ENCODE peak calls at places on chromosomes 6 and 20, in seven cellular contexts. K is T-helper 2 cell, N is COR-L47, V is amniotic stem cell, S is tibial nerve, I is activated T-cell treated with anti-CD3 and anti-CD28 coated beads for 1 hour, X is mucosa of gallbladder. A is an unnamed sample.

GRCh38 chr20:49186535-49187329 is 1.4 kb downstream of the STAU1 start:
- DNase-seq in N (no peak), X (peak; percentile 71), K (peak; percentile 51), I (peak; percentile 58), S (no peak), V (peak; percentile 47), A (peak; percentile 46)

GRCh38 chr6:3798211-3798909 is 46.8 kb upstream of the PXDC1 start:
- DNase-seq in K (no peak), S (no peak), X (no peak), N (no peak), I (no peak), V (no peak), A (no peak)

GRCh38 chr6:134447423-134447822 is 129.5 kb upstream of the SGK1 start:
- DNase-seq in I (no peak), N (no peak), K (no peak), X (peak; percentile 48), V (no peak), S (no peak), A (no peak)

GRCh38 chr6:164013480-164014208 is 599.1 kb downstream of the QKI start:
- DNase-seq in S (no peak), K (no peak), N (no peak), V (no peak), I (no peak), X (no peak), A (no peak)

GRCh38 chr6:100281471-100281878 is 183.2 kb downstream of the SIM1 start:
- DNase-seq in N (peak; percentile 9), K (no peak), S (no peak), X (no peak), I (no peak), V (no peak), A (no peak)

GRCh38 chr6:76771076-76771634 is 692.1 kb downstream of the HTR1B start:
- DNase-seq in K (no peak), X (no peak), N (no peak), V (no peak), I (no peak), S (no peak), A (no peak)

GRCh38 chr20:49538950-49539349 is 29.0 kb downstream of the PTGIS start:
- DNase-seq in N (no peak), S (no peak), K (no peak), X (no peak), I (no peak), V (no peak), A (no peak)

GRCh38 chr20:35791823-35792222 is 20.0 kb downstream of the PHF20 start:
- DNase-seq in X (no peak), N (no peak), K (no peak), V (peak; percentile 77), I (no peak), S (no peak), A (no peak)

GRCh38 chr20:41482647-41483552 is 116.3 kb upstream of the EMILIN3 start:
- DNase-seq in V (peak; percentile 65), X (no peak), I (no peak), N (no peak), K (no peak), S (no peak), A (no peak)

GRCh38 chr6:109318328-109318876 is 63.9 kb downstream of the CD164 start:
- DNase-seq in X (peak; percentile 67), S (peak; percentile 43), N (peak; percentile 38), I (no peak), V (no peak), K (no peak), A (no peak)

GRCh38 chr6:111220383-111221031 is 133.2 kb downstream of the SLC16A10 start:
- DNase-seq in N (no peak), I (no peak), K (no peak), V (no peak), S (no peak), X (no peak), A (no peak)

GRCh38 chr6:39451831-39452230 is 129.3 kb upstream of the KCNK16 start:
- DNase-seq in S (no peak), K (no peak), N (no peak), I (no peak), X (no peak), V (no peak), A (no peak)

GRCh38 chr6:80003841-80004198 is 629 bp upstream of the TTK start:
- DNase-seq in I (peak; percentile 8), N (peak; percentile 30), X (peak; percentile 10), S (peak; percentile 12), V (no peak), K (no peak), A (peak; percentile 8)

GRCh38 chr6:135922170-135922569 is 70.7 kb downstream of the PDE7B start:
- DNase-seq in V (peak; percentile 86), N (no peak), K (no peak), I (no peak), S (no peak), X (no peak), A (no peak)

GRCh38 chr6:119683022-119683421 is 333.5 kb upstream of the MAN1A1 start:
- DNase-seq in V (no peak), S (no peak), X (no peak), K (no peak), I (no peak), N (no peak), A (no peak)

GRCh38 chr6:77010931-77011542 is 452.3 kb downstream of the HTR1B start:
- DNase-seq in X (no peak), I (no peak), N (no peak), K (no peak), S (no peak), V (no peak), A (no peak)

A was measured in activated T-helper 9 cell treated with anti-CD3 and anti-CD28 coated beads, Interleukin-2, amount 50 U/mL, for 16 hours.